ENCODE peak calls at places on chromosomes 3 and 15, in four cellular contexts. N, I, R and Y are unnamed samples.

GRCh38 chr15:66761723-66762595 is 59.9 kb downstream of the SMAD6 start:
- DNase-seq in N (no peak), I (peak), R (no peak), Y (peak)

GRCh38 chr15:38714309-38715072 is 149.9 kb upstream of the RASGRP1 start:
- DNase-seq in N (no peak), I (peak), R (peak), Y (peak)

GRCh38 chr3:69463546-69463945 is 77.7 kb upstream of the FRMD4B start:
- DNase-seq in N (no peak), I (peak), R (no peak), Y (peak)

GRCh38 chr15:38398134-38398533 is 55.8 kb upstream of the FAM98B start:
- DNase-seq in N (no peak), I (peak), R (peak), Y (peak)

GRCh38 chr15:42092666-42093445 is 1.5 kb downstream of the PLA2G4D start:
- DNase-seq in N (no peak), I (no peak), R (no peak), Y (no peak)

GRCh38 chr3:70736009-70736408 is 423.6 kb upstream of the MDFIC2 start:
- DNase-seq in N (no peak), I (peak), R (no peak), Y (peak)

GRCh38 chr3:127489357-127489756 is 101.2 kb downstream of the TPRA1 start:
- DNase-seq in N (no peak), I (no peak), R (no peak), Y (no peak)

GRCh38 chr3:58661836-58662235 is 4.7 kb downstream of the FAM3D start:
- DNase-seq in N (no peak), I (no peak), R (no peak), Y (no peak)

GRCh38 chr3:76410762-76411281 is 625.5 kb upstream of the ZNF717 start:
- DNase-seq in N (no peak), I (no peak), R (no peak), Y (no peak)

DNA sequence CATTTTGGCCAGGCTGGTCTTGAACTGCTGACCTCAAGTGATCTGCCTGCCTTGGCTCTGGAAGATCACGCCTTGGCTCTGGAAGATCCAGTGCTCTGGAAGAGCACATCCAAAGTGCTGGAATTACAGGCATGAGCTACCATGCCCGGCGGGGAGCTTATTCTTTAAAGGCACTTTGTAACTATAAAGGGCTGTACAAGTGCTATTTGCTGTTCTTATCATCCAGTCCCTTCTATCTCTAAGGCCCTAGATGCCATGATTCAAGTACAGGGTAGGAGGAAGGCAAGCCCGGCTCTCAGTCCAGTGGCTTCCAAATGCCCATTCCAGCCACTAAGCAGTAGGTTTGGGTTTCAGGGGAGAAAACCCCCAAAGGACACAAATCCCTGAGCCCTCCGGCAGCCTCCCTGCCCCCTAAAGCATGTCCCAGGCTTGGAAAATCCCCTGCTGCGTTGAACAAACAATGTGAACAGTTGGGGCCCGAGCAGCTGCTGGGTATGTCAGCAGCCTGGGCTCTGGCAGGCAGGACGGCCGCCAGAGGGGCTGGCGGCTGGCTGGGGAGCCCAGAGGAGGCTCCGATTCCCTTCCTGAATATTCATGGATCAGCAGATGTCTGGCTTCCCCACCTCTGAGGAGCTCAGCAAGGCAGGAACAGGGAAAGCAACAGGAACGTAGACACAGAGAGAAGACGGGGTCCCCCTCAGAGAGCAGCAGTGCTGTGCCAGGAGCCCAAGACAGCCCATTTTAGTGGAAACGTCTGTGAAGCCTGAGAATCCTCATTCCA is 7.7 kb downstream of the IGDCC4 start:
- DNase-seq in N (no peak), I (no peak), R (no peak), Y (no peak)
- TF ChIP-seq CTCF in N (no peak), I (no peak), R (no peak), Y (no peak)

GRCh38 chr3:53131136-53131495 is 881 bp upstream of the RFT1 start:
- DNase-seq in N (no peak), I (no peak), R (no peak), Y (no peak)
- H3K4me3 ChIP-seq in N (peak), I (no peak), R (peak), Y (peak)

DNA sequence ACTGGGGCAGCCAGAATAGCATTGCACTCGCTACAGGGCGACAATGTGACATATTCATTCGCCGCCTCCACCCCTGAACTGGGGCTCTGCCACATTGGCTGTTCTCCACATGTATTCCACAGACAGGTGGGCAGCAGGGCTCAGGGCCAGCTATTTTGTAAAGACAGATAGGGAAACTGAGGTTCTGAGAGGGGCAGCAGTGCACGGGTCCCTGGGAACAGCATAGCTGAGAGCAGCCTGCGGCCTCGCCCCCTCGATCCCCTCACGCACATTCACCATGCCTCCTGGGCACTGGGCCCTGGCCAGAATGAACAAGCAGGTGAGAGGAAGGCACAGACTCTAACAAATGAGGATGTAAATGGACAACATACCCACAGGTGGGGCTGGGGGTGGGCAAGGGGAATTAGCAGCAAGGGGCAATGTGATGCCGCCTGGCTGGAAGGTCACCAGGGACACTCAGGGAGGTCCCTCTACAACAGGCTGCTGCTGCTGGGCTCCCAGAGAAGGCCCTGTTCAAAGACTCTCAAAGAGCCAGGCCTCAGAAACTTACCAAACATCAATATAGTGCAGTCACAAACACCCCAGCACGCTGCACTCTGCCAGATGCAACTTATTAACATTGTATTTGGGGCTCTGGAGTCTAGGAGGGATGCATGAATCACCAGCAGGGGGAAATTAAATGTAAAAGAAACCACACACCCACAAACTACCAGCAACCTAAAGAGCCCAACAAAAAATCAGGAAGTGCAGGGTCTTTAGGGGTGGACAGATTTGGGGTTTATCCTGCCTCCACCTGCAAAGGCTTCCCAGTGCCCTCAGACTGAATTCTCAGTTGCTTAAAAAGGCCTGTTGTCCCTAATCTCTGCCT is 74.8 kb upstream of the SPATA12 start:
- DNase-seq in N (no peak), I (no peak), R (no peak), Y (no peak)
- TF ChIP-seq CTCF in N (no peak), I (no peak), R (no peak), Y (no peak)

DNA sequence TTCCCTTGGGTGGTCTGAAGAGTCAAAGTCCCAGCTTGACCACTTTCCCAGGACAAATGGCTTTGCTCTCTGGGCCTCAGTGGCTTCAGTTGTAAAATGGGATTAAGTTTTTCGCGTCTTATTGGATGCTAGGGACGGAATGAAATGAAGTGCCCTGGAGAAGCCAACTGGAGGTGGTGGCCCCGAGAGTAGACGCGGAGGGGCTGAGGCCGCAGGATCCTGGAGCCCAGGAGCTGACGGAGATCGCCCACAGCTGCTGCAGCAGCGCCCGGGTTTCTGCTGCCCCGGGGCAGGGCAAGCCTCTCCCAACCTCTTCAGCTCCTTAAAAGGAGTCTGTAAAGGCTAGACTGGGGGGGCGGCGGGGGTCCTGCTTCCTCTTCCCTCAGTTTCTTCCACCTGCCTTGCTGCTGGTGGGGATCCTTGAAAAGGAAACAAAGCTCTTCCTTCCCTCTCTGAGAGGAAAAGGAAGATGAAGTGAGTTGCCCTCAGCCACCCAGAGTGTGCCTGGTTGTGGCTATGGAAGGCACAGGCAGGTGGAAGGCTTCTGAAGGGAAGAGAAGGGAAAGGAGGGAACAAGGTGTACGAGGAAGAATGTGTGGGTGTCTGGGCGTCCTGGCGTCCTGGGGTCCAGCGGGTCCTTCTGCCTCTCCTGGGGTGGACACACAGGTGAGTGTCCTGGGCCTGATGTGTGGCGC is 967 bp upstream of the BNC1 start:
- DNase-seq in N (no peak), I (peak), R (no peak), Y (peak)
- H3K4me3 ChIP-seq in N (no peak), I (peak), R (no peak), Y (peak)

GRCh38 chr3:44068753-44069152 is 172.9 kb upstream of the TOPAZ1 start:
- DNase-seq in N (no peak), I (no peak), R (no peak), Y (no peak)

GRCh38 chr3:44065311-44065710 is 176.4 kb upstream of the TOPAZ1 start:
- DNase-seq in N (no peak), I (peak), R (peak), Y (peak)

GRCh38 chr3:44067431-44067830 is 174.3 kb upstream of the TOPAZ1 start:
- DNase-seq in N (no peak), I (no peak), R (no peak), Y (no peak)

GRCh38 chr3:44066806-44067205 is 174.9 kb upstream of the TOPAZ1 start:
- DNase-seq in N (no peak), I (peak), R (no peak), Y (peak)

DNA sequence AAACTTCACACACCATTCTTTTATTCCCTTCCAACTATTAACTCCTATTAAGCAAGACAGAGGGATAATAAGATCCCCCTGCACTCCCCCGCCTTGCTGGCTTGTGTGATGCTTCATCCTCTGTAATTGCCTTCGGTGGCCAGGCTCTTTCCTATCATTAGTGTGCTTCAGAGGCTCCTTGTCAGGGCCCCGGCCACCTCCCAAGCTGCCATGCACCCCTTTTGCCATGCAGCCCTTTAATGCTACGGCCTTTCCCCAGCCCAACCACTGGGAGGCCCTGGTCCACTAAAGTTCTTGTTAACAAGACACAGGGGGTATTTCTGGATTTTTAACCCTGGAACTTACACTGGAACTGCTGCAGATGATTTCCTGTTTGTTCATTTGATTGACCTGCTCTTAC is 175.9 kb upstream of the TOPAZ1 start:
- DNase-seq in N (no peak), I (no peak), R (no peak), Y (no peak)
- TF ChIP-seq CTCF in N (no peak), I (peak), R (no peak), Y (peak)

DNA sequence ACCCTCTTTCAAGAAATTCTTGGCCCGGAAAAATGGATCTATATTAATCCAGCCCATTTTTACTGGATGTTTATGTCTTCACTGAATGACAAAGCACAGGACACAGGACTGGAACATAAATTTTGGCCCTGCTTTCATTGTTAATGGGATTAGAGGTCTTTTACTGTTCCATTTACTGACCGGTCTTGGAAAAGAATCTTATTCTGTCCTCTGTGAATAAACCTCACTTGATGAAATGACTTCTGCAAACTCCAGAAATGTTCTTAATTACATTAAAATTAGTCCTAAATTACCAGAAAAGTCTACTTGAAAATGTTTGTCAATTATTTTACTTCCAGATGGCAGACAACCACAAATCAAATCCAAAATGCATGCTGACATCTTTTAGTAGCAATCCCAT is 79.3 kb upstream of the SLC24A5 start:
- DNase-seq in N (no peak), I (no peak), R (no peak), Y (no peak)
- H3K4me3 ChIP-seq in N (no peak), I (no peak), R (no peak), Y (no peak)

GRCh38 chr3:147367676-147368075 is 38.7 kb downstream of the ZIC4 start:
- DNase-seq in N (no peak), I (no peak), R (no peak), Y (no peak)

GRCh38 chr3:147361671-147362420 is 44.5 kb downstream of the ZIC4 start:
- DNase-seq in N (peak), I (peak), R (peak), Y (peak)

GRCh38 chr3:147365196-147366115 is 40.9 kb downstream of the ZIC4 start:
- DNase-seq in N (no peak), I (no peak), R (no peak), Y (no peak)

GRCh38 chr3:147368151-147368550 is 38.2 kb downstream of the ZIC4 start:
- DNase-seq in N (no peak), I (no peak), R (no peak), Y (no peak)

GRCh38 chr3:147364771-147365170 is 41.6 kb downstream of the ZIC4 start:
- DNase-seq in N (no peak), I (no peak), R (no peak), Y (no peak)
- TF ChIP-seq CTCF in N (no peak), I (no peak), R (no peak), Y (no peak)